ENCODE peak calls at places on chromosome 11, in five cellular contexts. B, D, P, M and U are unnamed samples. For H3K36me3, the result is how much of the 10 kb centered on the place peaks cover.

GRCh38 chr11:76245720-76246119 is 39.4 kb upstream of the WNT11 start:
- DNase-seq in B (no peak), D (no peak), P (no peak), M (no peak), U (no peak)

GRCh38 chr11:1333091-1333772 is 23.8 kb upstream of the TOLLIP start:
- DNase-seq in B (no peak), D (no peak), P (no peak), M (no peak), U (no peak)

GRCh38 chr11:115645631-115646271 is 141.5 kb upstream of the CADM1 start:
- DNase-seq in B (no peak), D (no peak), P (peak), M (no peak), U (no peak)

GRCh38 chr11:75347781-75348613 is 3.5 kb downstream of the ARRB1 start:
- DNase-seq in B (no peak), D (no peak), P (no peak), M (no peak), U (no peak)

GRCh38 chr11:30328676-30329075 is 5.8 kb downstream of the ARL14EP start:
- DNase-seq in B (no peak), D (no peak), P (no peak), M (no peak), U (no peak)

GRCh38 chr11:113261709-113262475 is 52.5 kb upstream of the TTC12 start:
- DNase-seq in B (no peak), D (peak), P (no peak), M (no peak), U (no peak)

GRCh38 chr11:108697872-108698473 is 33.1 kb downstream of the DDX10 start:
- DNase-seq in B (no peak), D (peak), P (no peak), M (no peak), U (peak)

GRCh38 chr11:132318421-132319157 is 948.2 kb downstream of the NTM start:
- DNase-seq in B (no peak), D (no peak), P (no peak), M (no peak), U (no peak)

GRCh38 chr11:130472434-130472961 is 24.1 kb downstream of the ADAMTS15 start:
- DNase-seq in B (no peak), D (no peak), P (no peak), M (no peak), U (no peak)

GRCh38 chr11:27319065-27319464 is 44.0 kb downstream of the CCDC34 start:
- DNase-seq in B (no peak), D (peak), P (no peak), M (no peak), U (no peak)

GRCh38 chr11:70128435-70128906 is 50.4 kb downstream of the ANO1 start:
- DNase-seq in B (no peak), D (no peak), P (no peak), M (no peak), U (no peak)

GRCh38 chr11:313304-313786 is 495 bp upstream of the IFITM1 start:
- DNase-seq in B (no peak), D (no peak), P (peak), M (no peak), U (no peak)

GRCh38 chr11:32775908-32776307 is 18.6 kb downstream of the CCDC73 start:
- DNase-seq in B (no peak), D (no peak), P (no peak), M (no peak), U (no peak)

GRCh38 chr11:83540112-83540675 is 254.0 kb upstream of the CCDC90B start:
- DNase-seq in B (no peak), D (no peak), P (no peak), M (no peak), U (no peak)

GRCh38 chr11:27083782-27084181 is 43.2 kb downstream of the BBOX1 start:
- DNase-seq in B (no peak), D (no peak), P (no peak), M (no peak), U (no peak)

GRCh38 chr11:47566166-47566546 is 757 bp downstream of the PTPMT1 start:
- DNase-seq in B (peak), D (peak), P (no peak), M (no peak), U (no peak)

GRCh38 chr11:123478352-123478986 is 48.4 kb downstream of the GRAMD1B start:
- DNase-seq in B (no peak), D (peak), P (peak), M (peak), U (no peak)

GRCh38 chr11:1052133-1053011 is 15.9 kb upstream of the MUC6 start:
- DNase-seq in B (no peak), D (no peak), P (peak), M (no peak), U (no peak)

GRCh38 chr11:128686745-128687177 is 7.1 kb upstream of the FLI1 start:
- DNase-seq in B (no peak), D (peak), P (peak), M (peak), U (peak)

GRCh38 chr11:18393581-18394299 is 623 bp upstream of the LDHA start:
- DNase-seq in B (no peak), D (no peak), P (no peak), M (no peak), U (no peak)

GRCh38 chr11:69269926-69270697 is 23.8 kb upstream of the MYEOV start:
- DNase-seq in B (no peak), D (no peak), P (no peak), M (no peak), U (no peak)

GRCh38 chr11:62044639-62045121 is 77.2 kb upstream of the FTH1 start:
- DNase-seq in B (no peak), D (no peak), P (no peak), M (no peak), U (no peak)

GRCh38 chr11:85682330-85683305 is 3.4 kb downstream of the CCDC89 start:
- DNase-seq in B (no peak), D (no peak), P (peak), M (peak), U (peak)
- H3K4me3 ChIP-seq in B (peak), D (no peak), P (peak), M (peak), U (peak)

DNA sequence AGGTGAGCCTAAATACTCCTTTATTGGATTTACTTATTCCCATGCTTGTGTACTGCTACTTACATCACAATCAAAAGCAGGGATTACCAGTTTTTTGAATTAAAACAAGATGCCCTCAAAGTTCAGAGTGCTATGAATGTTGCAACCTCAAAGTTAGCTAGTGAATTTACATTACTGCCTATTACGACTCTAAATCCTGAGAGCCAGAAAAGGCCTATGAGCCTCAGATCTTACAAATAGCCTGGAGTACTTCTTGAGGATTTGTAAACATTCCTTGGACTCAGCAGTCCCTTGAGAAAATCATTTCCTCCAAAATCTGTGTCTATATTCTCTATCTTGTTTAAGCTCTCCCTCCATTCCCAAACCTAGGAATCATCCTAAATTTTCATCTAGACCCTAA is 25.5 kb downstream of the CHORDC1 start:
- DNase-seq in B (no peak), D (no peak), P (no peak), M (no peak), U (no peak)
- H3K27ac ChIP-seq in B (no peak), D (no peak), P (no peak), M (no peak), U (no peak)

GRCh38 chr11:119029069-119029339 is 1.7 kb downstream of the SLC37A4 start:
- DNase-seq in B (no peak), D (no peak), P (no peak), M (no peak), U (no peak)
- H3K36me3 ChIP-seq in B (under half), D (under half), P (under half), M (under half), U (under half)

GRCh38 chr11:3946445-3947017 is 91.1 kb downstream of the STIM1 start:
- DNase-seq in B (no peak), D (no peak), P (no peak), M (no peak), U (no peak)

GRCh38 chr11:3944198-3944597 is 88.7 kb downstream of the STIM1 start:
- DNase-seq in B (no peak), D (no peak), P (no peak), M (no peak), U (no peak)

GRCh38 chr11:3950996-3951662 is 95.7 kb downstream of the STIM1 start:
- DNase-seq in B (no peak), D (peak), P (no peak), M (peak), U (peak)

GRCh38 chr11:3949132-3949531 is 93.7 kb downstream of the STIM1 start:
- DNase-seq in B (no peak), D (peak), P (no peak), M (peak), U (peak)

DNA sequence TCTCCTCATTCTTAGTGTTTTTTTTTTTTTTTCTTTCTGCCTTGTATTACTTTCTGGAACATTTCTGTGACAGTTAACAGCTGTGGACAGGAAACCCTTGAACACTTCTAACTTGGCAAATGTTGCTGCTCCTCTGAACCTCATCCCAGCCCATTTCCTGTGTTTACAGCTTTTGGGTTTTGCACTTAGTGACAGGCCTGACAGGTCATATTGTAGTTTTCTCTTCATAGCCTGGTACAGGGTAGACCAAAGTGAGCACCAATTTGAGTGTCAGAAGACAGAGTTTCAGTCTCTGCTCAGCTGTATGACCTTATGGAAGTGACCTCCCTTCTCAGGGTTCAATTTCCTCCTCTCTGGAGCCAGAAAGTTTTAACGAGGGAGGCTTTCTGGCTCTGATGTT is 91.6 kb downstream of the STIM1 start:
- DNase-seq in B (no peak), D (peak), P (no peak), M (peak), U (peak)
- H3K4me3 ChIP-seq in B (no peak), D (peak), P (no peak), M (peak), U (peak)